ENCODE peak calls at places on chromosomes 13 and 19, in ten cellular contexts. F is hepatocyte, K is suprapubic skin, M is upper lobe of left lung, X is tibial artery, C is IMR-90, R is heart right ventricle, W is A673, G is breast epithelium, N is uterus. T is an unnamed sample. For H3K9me3 and H3K27me3, the result is how much of the 10 kb centered on the place peaks cover.

GRCh38 chr13:27973956-27974662 is 5.0 kb upstream of the CDX2 start:
- DNase-seq in F (no peak), K (no peak), M (no peak), X (peak), C (no peak), R (no peak), W (no peak), G (no peak), N (no peak), T (no peak)

GRCh38 chr13:112824429-112824828 is 134.6 kb downstream of the ATP11A start:
- DNase-seq in F (no peak), K (no peak), M (no peak), X (no peak), C (no peak), R (no peak), W (no peak), G (no peak), N (no peak), T (no peak)

GRCh38 chr19:55079400-55080038 is 3.9 kb downstream of the EPS8L1 start:
- DNase-seq in F (peak), K (no peak), M (no peak), X (no peak), C (no peak), R (no peak), W (no peak), G (no peak), N (no peak), T (no peak)

GRCh38 chr19:35262101-35262761 is 6.5 kb upstream of the USF2 start:
- DNase-seq in F (peak), K (no peak), M (no peak), X (peak), C (no peak), R (no peak), W (no peak), G (peak), N (no peak), T (no peak)

GRCh38 chr13:111893607-111894443 is 173.1 kb upstream of the SOX1 start:
- DNase-seq in F (no peak), K (no peak), M (no peak), X (peak), C (no peak), R (no peak), W (peak), G (no peak), N (no peak), T (no peak)

GRCh38 chr19:30393729-30394480 is 21.7 kb downstream of the ZNF536 start:
- DNase-seq in F (no peak), K (no peak), M (no peak), X (no peak), C (no peak), R (no peak), W (no peak), G (no peak), N (no peak), T (no peak)

GRCh38 chr19:54114340-54114826 is 1.1 kb downstream of the TFPT start:
- DNase-seq in F (peak), K (no peak), M (peak), X (no peak), C (peak), R (peak), W (peak), G (no peak), N (no peak), T (no peak)

GRCh38 chr13:109246001-109246400 is 540.4 kb downstream of the IRS2 start:
- DNase-seq in F (no peak), K (no peak), M (no peak), X (no peak), C (no peak), R (no peak), W (no peak), G (no peak), N (no peak), T (no peak)

GRCh38 chr13:26075498-26075897 is 23.7 kb upstream of the SHISA2 start:
- DNase-seq in F (no peak), K (no peak), M (no peak), X (no peak), C (no peak), R (no peak), W (peak), G (no peak), N (no peak), T (no peak)

GRCh38 chr19:44308011-44308410 is 3.2 kb upstream of the ZNF235 start:
- DNase-seq in F (no peak), K (no peak), M (no peak), X (no peak), C (no peak), R (no peak), W (no peak), G (no peak), N (no peak), T (no peak)

GRCh38 chr13:107034236-107034635 is 466.3 kb upstream of the ARGLU1 start:
- DNase-seq in F (no peak), K (no peak), M (no peak), X (no peak), C (peak), R (no peak), W (no peak), G (no peak), N (no peak), T (no peak)

GRCh38 chr13:68176486-68176885 is 946.4 kb upstream of the PCDH9 start:
- DNase-seq in F (peak), K (no peak), M (no peak), X (no peak), C (peak), R (no peak), W (no peak), G (no peak), N (no peak), T (no peak)

GRCh38 chr13:76016799-76017198 is 380.7 kb downstream of the LMO7 start:
- DNase-seq in F (peak), K (no peak), M (no peak), X (no peak), C (peak), R (no peak), W (peak), G (no peak), N (no peak), T (peak)

GRCh38 chr19:14091885-14092462 is 1.4 kb upstream of the SAMD1 start:
- DNase-seq in F (no peak), K (peak), M (no peak), X (no peak), C (no peak), R (no peak), W (peak), G (no peak), N (no peak), T (no peak)

GRCh38 chr19:14090509-14091085 is at the start of gene SAMD1:
- DNase-seq in F (peak), K (peak), M (peak), X (peak), C (peak), R (peak), W (peak), G (peak), N (peak), T (peak)

GRCh38 chr19:14089412-14089661 is 1.2 kb downstream of the SAMD1 start:
- DNase-seq in F (peak), K (no peak), M (no peak), X (no peak), C (no peak), R (no peak), W (peak), G (no peak), N (no peak), T (no peak)

GRCh38 chr19:14089662-14090508 is 666 bp downstream of the SAMD1 start:
- DNase-seq in F (peak), K (peak), M (no peak), X (peak), C (peak), R (peak), W (peak), G (no peak), N (no peak), T (peak)

GRCh38 chr19:14091086-14091884 is 734 bp upstream of the SAMD1 start:
- DNase-seq in F (peak), K (peak), M (peak), X (peak), C (peak), R (no peak), W (peak), G (peak), N (peak), T (peak)
- TF ChIP-seq CTCF in F (peak), K (no peak), M (no peak), X (peak), C (peak), R (peak), W (peak), G (no peak), N (peak), T (no peak)

DNA sequence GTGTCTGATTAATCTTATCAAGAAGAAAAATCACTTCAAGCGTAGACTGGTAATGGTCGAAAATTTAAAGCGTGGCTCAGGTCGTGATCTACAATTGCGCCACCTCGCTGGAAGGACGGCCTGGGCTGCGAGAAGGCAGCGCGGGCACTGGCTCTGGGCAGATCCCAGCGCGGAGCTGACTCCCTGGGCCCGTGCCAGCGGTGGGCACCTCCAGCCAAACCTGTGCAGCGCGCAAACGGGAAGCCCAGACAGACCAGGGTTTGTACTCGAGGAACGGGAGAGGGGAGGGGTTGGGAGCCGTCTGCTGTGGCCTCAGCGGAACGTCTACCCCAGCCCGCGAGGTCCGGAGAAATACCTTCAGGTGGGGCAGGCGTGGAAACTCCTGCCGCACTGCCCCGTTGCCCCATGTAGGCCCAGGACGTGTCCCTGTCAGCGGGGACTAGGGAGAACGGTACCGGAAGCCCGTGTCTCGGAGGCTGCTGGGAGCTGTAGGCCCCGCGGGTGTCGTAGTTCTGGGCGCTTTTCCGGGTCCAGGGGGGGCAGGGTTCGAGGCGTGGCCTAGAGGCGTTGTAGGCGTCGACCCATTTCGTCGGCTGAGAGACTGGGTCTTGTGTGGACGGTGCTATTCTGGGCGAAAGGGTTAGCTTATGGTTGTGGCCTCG is 21.1 kb downstream of the ZNF274 start:
- DNase-seq in F (no peak), K (no peak), M (no peak), X (no peak), C (no peak), R (no peak), W (no peak), G (no peak), N (no peak), T (no peak)
- H3K9me3 ChIP-seq in F (half or more), K (half or more), M (half or more), X (half or more), C (half or more), R (half or more), W (half or more), G (half or more), N (half or more), T (under half)

GRCh38 chr19:41928754-41929535 is 696 bp upstream of the ERFL start:
- DNase-seq in F (no peak), K (no peak), M (no peak), X (no peak), C (no peak), R (no peak), W (no peak), G (no peak), N (no peak), T (no peak)
- H3K27me3 ChIP-seq in F (half or more), K (half or more), M (under half), X (under half), C (half or more), R (half or more), W (under half), G (half or more), N (under half), T (under half)

GRCh38 chr13:98484289-98485219 is 92.4 kb downstream of the STK24 start:
- DNase-seq in F (peak), K (peak), M (peak), X (peak), C (peak), R (peak), W (peak), G (peak), N (peak), T (peak)

GRCh38 chr13:98481511-98481951 is 95.4 kb downstream of the STK24 start:
- DNase-seq in F (no peak), K (peak), M (no peak), X (no peak), C (peak), R (no peak), W (no peak), G (no peak), N (no peak), T (no peak)

GRCh38 chr13:98483636-98484288 is 93.1 kb downstream of the STK24 start:
- DNase-seq in F (peak), K (peak), M (no peak), X (no peak), C (peak), R (no peak), W (no peak), G (no peak), N (no peak), T (no peak)

GRCh38 chr13:98480915-98481510 is 95.9 kb downstream of the STK24 start:
- DNase-seq in F (no peak), K (peak), M (no peak), X (no peak), C (peak), R (no peak), W (no peak), G (no peak), N (no peak), T (peak)

GRCh38 chr13:98482476-98483444 is 94.1 kb downstream of the STK24 start:
- DNase-seq in F (no peak), K (peak), M (peak), X (peak), C (peak), R (peak), W (no peak), G (peak), N (no peak), T (peak)
- TF ChIP-seq CTCF in F (no peak), K (no peak), M (no peak), X (no peak), C (peak), R (peak), W (peak), G (no peak), N (no peak), T (no peak)

GRCh38 chr19:6297202-6297601 is 17.4 kb upstream of the MLLT1 start:
- DNase-seq in F (no peak), K (no peak), M (no peak), X (no peak), C (no peak), R (no peak), W (no peak), G (no peak), N (no peak), T (no peak)

GRCh38 chr19:6298413-6298812 is 18.6 kb upstream of the MLLT1 start:
- DNase-seq in F (no peak), K (no peak), M (no peak), X (no peak), C (no peak), R (no peak), W (no peak), G (no peak), N (no peak), T (no peak)
- H3K9me3 ChIP-seq in F (under half), K (under half), M (under half), X (under half), C (under half), R (under half), W (under half), G (under half), N (under half), T (under half)